ENCODE peak calls at places on chromosomes 16 and 17, in eight cellular contexts. V is gastrocnemius medialis, I is HCT116, J is right lobe of liver, D is HepG2, H is GM12878, P is K562, Q is IMR-90. O is an unnamed sample. For H3K9me3, the result is how much of the 10 kb centered on the place peaks cover.

GRCh38 chr17:67139784-67140665 is 95.7 kb downstream of the CACNG1 start:
- ATAC-seq in V (no peak), I (peak), J (peak), D (peak), H (peak), P (peak), Q (no peak), O (no peak)

GRCh38 chr16:80569440-80570105 is 28.8 kb downstream of the DYNLRB2 start:
- ATAC-seq in V (no peak), I (no peak), J (peak), D (peak), H (no peak), P (peak), Q (no peak), O (no peak)

GRCh38 chr16:64865037-64865696 is 256.7 kb downstream of the CDH11 start:
- ATAC-seq in V (no peak), I (no peak), J (no peak), D (no peak), H (no peak), P (no peak), Q (no peak), O (no peak)

GRCh38 chr16:1146409-1146808 is 6.5 kb upstream of the CACNA1H start:
- ATAC-seq in V (no peak), I (no peak), J (no peak), D (no peak), H (no peak), P (peak), Q (no peak), O (no peak)

GRCh38 chr16:84844561-84845495 is 25.0 kb downstream of the CRISPLD2 start:
- ATAC-seq in V (peak), I (no peak), J (no peak), D (no peak), H (no peak), P (no peak), Q (no peak), O (no peak)

GRCh38 chr16:12480916-12481315 is 322.8 kb downstream of the CPPED1 start:
- ATAC-seq in V (no peak), I (no peak), J (no peak), D (no peak), H (no peak), P (no peak), Q (no peak), O (no peak)

GRCh38 chr17:50128441-50129302 is 1.3 kb downstream of the SAMD14 start:
- ATAC-seq in V (no peak), I (no peak), J (peak), D (no peak), H (peak), P (no peak), Q (peak), O (no peak)

GRCh38 chr16:66751992-66752322 is 548 bp upstream of the DYNC1LI2 start:
- ATAC-seq in V (no peak), I (no peak), J (no peak), D (no peak), H (no peak), P (no peak), Q (no peak), O (no peak)

GRCh38 chr16:14050297-14051027 is 20.7 kb upstream of the MRTFB start:
- ATAC-seq in V (no peak), I (peak), J (no peak), D (peak), H (no peak), P (no peak), Q (peak), O (no peak)

GRCh38 chr17:21360048-21360447 is 16.1 kb upstream of the KCNJ12 start:
- ATAC-seq in V (no peak), I (no peak), J (no peak), D (no peak), H (peak), P (no peak), Q (no peak), O (no peak)

DNA sequence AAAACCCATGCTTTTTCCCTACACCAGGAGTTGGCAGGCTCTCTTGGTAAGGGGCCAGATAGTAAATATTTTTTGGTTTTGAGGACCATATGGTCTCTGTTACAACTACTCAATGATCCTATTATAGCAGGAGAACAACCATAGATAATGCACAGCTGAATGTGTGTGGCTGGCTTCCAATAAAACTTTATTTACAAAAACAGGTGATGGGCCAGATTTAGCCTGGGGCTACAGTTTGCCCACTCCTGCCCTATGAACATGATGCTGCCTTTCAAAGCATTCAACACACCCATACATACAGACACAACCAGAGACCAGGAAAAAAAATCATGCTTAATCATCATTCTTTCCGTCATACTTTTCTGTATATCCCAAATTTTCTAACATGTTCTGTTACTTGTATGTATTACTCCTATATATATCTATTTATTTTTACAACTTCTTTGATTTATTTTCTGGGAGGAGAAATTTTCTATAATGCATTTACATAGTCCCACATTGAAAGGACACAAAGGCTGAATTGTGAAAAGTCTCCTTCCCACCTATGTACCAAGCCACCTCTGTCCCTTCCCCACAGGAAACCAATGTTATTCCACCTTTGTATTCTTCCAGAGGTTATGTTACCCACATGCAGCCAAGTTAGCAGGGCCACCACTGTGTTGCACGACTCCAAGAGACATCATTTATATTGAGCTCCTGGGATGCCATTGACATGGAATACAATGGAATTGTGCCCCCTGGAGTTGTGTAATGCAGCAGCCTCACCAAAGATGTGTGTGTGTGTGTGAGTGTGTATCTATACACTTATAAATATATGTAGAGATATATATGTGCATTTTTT is 21.9 kb upstream of the MSI2 start:
- ATAC-seq in V (no peak), I (peak), J (no peak), D (no peak), H (no peak), P (no peak), Q (no peak), O (no peak)
- TF ChIP-seq CTCF in V (no peak), I (peak), J (no peak), D (no peak), H (no peak), P (no peak), Q (no peak), O (no peak)

DNA sequence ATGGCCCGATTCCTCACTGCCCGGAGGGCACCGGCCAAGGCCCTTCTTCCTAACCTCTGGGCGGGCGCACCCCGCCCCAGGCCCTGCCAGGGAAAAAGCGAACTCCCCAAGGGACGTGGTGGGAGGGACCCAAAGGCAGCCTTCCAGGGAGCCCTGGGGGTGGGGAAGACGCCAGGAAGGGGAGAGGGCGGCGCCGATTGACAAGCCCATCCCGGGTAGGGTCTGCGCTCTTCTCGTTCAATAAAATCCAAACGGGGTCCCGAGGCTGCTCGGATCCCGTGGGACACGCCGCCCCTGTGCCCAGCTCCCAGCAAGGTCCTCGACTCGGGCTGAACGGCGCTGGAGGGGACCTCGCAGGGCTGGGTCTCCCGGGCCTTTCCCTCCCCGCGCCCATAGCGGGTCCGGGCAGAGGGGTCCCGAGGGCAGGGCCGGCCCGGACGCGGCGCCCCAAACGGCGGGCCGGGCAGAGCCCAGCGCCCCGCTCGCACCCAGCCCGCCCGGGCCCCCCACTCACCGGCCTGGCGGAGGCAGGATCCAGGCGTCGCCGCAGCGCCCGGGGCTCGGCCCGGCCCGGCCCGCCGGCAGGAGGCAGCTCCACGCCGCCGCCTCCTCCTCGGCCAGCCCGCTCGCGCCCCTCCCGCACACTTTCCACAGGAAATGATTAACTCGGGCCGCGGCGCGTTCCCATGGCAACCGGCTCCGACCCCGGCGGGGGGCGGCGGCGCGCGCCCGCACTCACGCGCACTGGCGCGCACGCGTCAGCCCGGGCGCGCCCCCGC is at the start of gene KIFC3:
- ATAC-seq in V (peak), I (peak), J (peak), D (peak), H (peak), P (peak), Q (peak), O (peak)
- TF ChIP-seq POLR2A in V (peak), I (no peak), J (peak), D (no peak), H (no peak), P (no peak), Q (peak), O (peak)

GRCh38 chr17:8927395-8927794 is 38.1 kb downstream of the PIK3R5 start:
- ATAC-seq in V (no peak), I (no peak), J (no peak), D (no peak), H (no peak), P (no peak), Q (no peak), O (no peak)
- H3K9me3 ChIP-seq in V (under half), I (under half), J (under half), D (under half), H (half or more), P (under half), Q (under half), O (under half)

GRCh38 chr17:81346908-81347349 is 48.3 kb upstream of the BAHCC1 start:
- ATAC-seq in V (no peak), I (no peak), J (no peak), D (peak), H (no peak), P (no peak), Q (no peak), O (no peak)

GRCh38 chr17:81342700-81343070 is 47.6 kb upstream of the SLC38A10 start:
- ATAC-seq in V (no peak), I (no peak), J (no peak), D (no peak), H (no peak), P (no peak), Q (no peak), O (no peak)

GRCh38 chr17:81346090-81346907 is 49.0 kb upstream of the BAHCC1 start:
- ATAC-seq in V (peak), I (peak), J (peak), D (peak), H (peak), P (peak), Q (peak), O (peak)

GRCh38 chr17:81347437-81347836 is 47.8 kb upstream of the BAHCC1 start:
- ATAC-seq in V (no peak), I (no peak), J (no peak), D (no peak), H (no peak), P (no peak), Q (no peak), O (no peak)

DNA sequence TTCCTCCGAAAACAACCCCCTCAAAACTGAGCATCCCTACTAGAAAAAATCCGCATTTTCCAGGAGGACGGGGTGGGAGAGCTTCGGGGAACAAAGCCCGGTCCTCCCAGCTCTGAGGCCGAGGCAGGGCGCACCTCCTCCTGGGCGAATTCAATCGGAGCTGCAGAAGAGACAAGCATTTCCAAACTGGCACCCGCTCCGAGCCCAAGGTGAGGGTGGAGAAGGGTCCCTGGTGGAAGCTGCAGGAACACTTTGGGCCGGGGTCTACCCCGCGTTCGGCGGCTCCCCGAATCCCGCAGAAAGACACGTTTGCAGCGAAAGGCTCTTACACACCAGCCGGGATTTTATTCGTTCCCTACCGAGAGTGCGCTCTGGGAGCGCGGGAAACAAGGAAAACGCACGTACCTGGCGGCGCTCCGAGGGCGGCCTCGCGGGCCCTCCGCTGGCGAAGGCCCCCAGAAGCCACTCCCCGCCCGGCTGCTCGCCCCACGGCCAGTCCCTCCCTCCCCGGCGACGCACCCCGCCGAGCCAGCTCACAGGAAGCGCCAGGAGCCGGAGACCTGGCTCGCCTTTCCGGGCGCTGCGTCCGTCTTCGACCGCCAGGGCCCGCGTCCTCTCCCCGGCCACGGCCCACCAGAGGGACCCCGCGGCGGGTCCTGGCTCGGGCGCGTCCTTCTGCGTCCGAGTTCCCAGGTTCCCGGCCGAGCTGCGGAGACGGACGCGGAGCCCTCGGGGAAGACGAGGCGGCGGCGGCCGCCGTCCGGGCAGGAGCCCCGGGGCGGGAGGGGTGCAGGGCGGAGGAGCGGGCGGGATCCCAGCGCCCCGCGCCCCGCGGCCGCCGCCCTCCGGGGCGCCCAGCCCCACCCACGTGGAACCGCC is 49.8 kb upstream of the BAHCC1 start:
- ATAC-seq in V (peak), I (peak), J (peak), D (peak), H (peak), P (peak), Q (peak), O (peak)
- TF ChIP-seq CTCF in V (peak), I (peak), J (peak), D (peak), H (peak), P (peak), Q (peak), O (no peak)

DNA sequence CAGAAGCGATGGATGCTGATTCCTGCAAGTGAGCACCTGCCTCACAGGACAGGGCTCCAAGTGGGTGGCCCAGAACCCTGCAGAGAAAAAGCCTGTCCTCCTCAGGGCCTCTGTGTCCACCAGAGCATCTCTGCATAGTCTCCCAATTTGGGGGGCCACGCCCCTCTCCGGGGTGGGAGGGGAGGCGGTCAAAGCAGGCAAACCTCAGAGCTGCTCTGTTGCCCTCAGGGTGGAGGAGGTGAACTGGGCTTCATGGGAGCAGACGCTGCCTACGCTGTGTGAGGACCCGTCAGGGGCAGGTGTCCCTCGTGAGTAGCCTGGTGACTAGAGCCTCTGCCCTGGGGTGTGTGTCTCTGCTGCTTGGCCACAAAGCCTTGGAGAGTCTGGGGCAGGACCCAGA is 19.3 kb downstream of the TRPV2 start:
- ATAC-seq in V (no peak), I (no peak), J (no peak), D (peak), H (no peak), P (no peak), Q (no peak), O (no peak)
- TF ChIP-seq POLR2A in V (no peak), I (no peak), J (no peak), D (no peak), H (peak), P (no peak), Q (no peak), O (no peak)

DNA sequence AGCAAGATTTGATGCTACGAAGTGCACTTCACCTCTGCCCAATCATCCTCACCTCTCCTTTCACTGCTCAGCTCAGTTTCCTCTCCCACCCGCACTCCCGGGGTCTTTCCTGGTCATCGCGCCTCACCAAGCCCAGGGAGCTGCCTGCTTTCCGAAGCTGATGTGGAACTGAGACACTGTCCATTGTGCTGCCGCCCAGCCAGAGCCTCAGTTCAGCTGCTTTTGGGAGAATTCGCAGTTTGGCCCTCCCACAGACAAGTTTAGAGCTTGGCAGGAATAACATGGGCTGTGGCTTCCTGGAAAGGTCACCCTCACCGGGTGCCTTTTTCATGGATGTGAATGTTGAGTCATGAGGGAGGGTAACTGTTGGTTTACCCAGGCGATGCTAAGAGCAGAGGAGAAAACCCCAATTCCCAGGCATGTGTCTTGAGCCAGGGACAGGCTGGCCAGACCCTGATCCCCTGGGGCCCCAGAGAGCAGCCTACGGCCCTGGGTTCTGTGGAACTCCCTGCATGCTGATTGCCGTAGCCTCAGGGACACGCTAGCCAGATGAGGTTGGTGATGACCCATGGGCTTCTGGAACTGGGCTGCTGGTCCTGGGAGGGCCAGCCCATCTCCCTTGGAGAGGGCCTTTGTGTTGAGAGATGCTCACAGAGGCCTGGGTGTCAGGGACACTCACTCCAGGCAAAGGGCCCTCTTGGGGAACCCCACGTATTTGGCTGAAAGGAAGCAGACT is 1687.5 kb downstream of the TP53TG3F start:
- ATAC-seq in V (no peak), I (no peak), J (no peak), D (no peak), H (no peak), P (no peak), Q (no peak), O (no peak)
- H3K9me3 ChIP-seq in V (under half), I (under half), J (under half), D (half or more), H (under half), P (under half), Q (half or more), O (half or more)

O was measured in gastroesophageal sphincter.